ENCODE peak calls at places on chromosomes 13 and 19, in seven cellular contexts. S, G, Q, I, Y, W and F are unnamed samples.

GRCh38 chr19:23762884-23763711 is 4.4 kb upstream of the ZNF681 start:
- DNase-seq in S (peak), G (peak), Q (peak), I (no peak), Y (peak), W (peak), F (no peak)

GRCh38 chr13:53010374-53011105 is 18.1 kb upstream of the OLFM4 start:
- DNase-seq in S (no peak), G (no peak), Q (peak), I (no peak), Y (no peak), W (no peak), F (no peak)

GRCh38 chr13:48504606-48505369 is 28.1 kb downstream of the RCBTB2 start:
- DNase-seq in S (no peak), G (no peak), Q (no peak), I (no peak), Y (no peak), W (no peak), F (no peak)

GRCh38 chr13:106337096-106337495 is 198.4 kb downstream of the EFNB2 start:
- DNase-seq in S (no peak), G (no peak), Q (no peak), I (no peak), Y (no peak), W (no peak), F (no peak)

GRCh38 chr19:18309525-18310064 is 13.3 kb downstream of the LSM4 start:
- DNase-seq in S (no peak), G (no peak), Q (no peak), I (no peak), Y (no peak), W (no peak), F (no peak)

GRCh38 chr19:47156861-47157454 is 26.3 kb downstream of the SAE1 start:
- DNase-seq in S (no peak), G (peak), Q (no peak), I (no peak), Y (no peak), W (no peak), F (peak)

GRCh38 chr19:34793562-34793961 is 20.5 kb upstream of the ZNF599 start:
- DNase-seq in S (no peak), G (no peak), Q (no peak), I (no peak), Y (no peak), W (no peak), F (no peak)

GRCh38 chr19:34351382-34351802 is 13.6 kb upstream of the GPI start:
- DNase-seq in S (no peak), G (no peak), Q (peak), I (no peak), Y (no peak), W (no peak), F (no peak)

GRCh38 chr19:20078696-20079095 is 896 bp downstream of the ZNF90 start:
- DNase-seq in S (peak), G (peak), Q (no peak), I (no peak), Y (peak), W (peak), F (no peak)

GRCh38 chr19:19405919-19406877 is 723 bp downstream of the GATAD2A start:
- DNase-seq in S (peak), G (peak), Q (no peak), I (no peak), Y (peak), W (peak), F (peak)

GRCh38 chr13:109162248-109163051 is 533.0 kb downstream of the MYO16 start:
- DNase-seq in S (no peak), G (no peak), Q (no peak), I (no peak), Y (peak), W (no peak), F (no peak)

GRCh38 chr19:37519890-37520289 is 13.2 kb downstream of the ZNF793 start:
- DNase-seq in S (no peak), G (no peak), Q (no peak), I (no peak), Y (no peak), W (no peak), F (no peak)

GRCh38 chr19:262125-262524 is 29.1 kb downstream of the PLPP2 start:
- DNase-seq in S (no peak), G (no peak), Q (no peak), I (no peak), Y (no peak), W (no peak), F (no peak)

GRCh38 chr13:95603887-95604533 is 40.5 kb downstream of the DZIP1 start:
- DNase-seq in S (no peak), G (no peak), Q (peak), I (no peak), Y (peak), W (no peak), F (peak)

GRCh38 chr19:41703602-41704293 is 4.7 kb upstream of the CEACAM5 start:
- DNase-seq in S (no peak), G (no peak), Q (no peak), I (no peak), Y (peak), W (no peak), F (no peak)

GRCh38 chr13:67857581-67858310 is 627.6 kb upstream of the PCDH9 start:
- DNase-seq in S (no peak), G (no peak), Q (no peak), I (no peak), Y (no peak), W (no peak), F (no peak)

GRCh38 chr19:46606019-46606418 is 4.9 kb downstream of the CALM3 start:
- DNase-seq in S (no peak), G (no peak), Q (no peak), I (no peak), Y (no peak), W (no peak), F (no peak)

GRCh38 chr13:100534911-100535310 is 53.7 kb downstream of the GGACT start:
- DNase-seq in S (no peak), G (no peak), Q (no peak), I (no peak), Y (no peak), W (no peak), F (no peak)

GRCh38 chr19:1102407-1103106 is 1.2 kb upstream of the GPX4 start:
- DNase-seq in S (no peak), G (peak), Q (peak), I (peak), Y (peak), W (no peak), F (peak)

GRCh38 chr19:12995596-12996541 is 594 bp downstream of the NFIX start:
- DNase-seq in S (no peak), G (peak), Q (no peak), I (no peak), Y (no peak), W (no peak), F (no peak)

GRCh38 chr19:39996218-39996810 is 546 bp upstream of the ZNF546 start:
- DNase-seq in S (peak), G (peak), Q (peak), I (peak), Y (peak), W (peak), F (peak)
- TF ChIP-seq CTCF in S (no peak), G (no peak), Q (no peak), I (no peak), Y (no peak), W (no peak), F (no peak)

GRCh38 chr13:49956131-49956530 is 20.0 kb upstream of the SPRYD7 start:
- DNase-seq in S (no peak), G (no peak), Q (no peak), I (no peak), Y (no peak), W (no peak), F (no peak)

GRCh38 chr13:49954674-49955455 is 18.7 kb upstream of the SPRYD7 start:
- DNase-seq in S (no peak), G (peak), Q (no peak), I (no peak), Y (no peak), W (no peak), F (no peak)

GRCh38 chr13:49952168-49952567 is 16.0 kb upstream of the SPRYD7 start:
- DNase-seq in S (no peak), G (no peak), Q (no peak), I (no peak), Y (no peak), W (no peak), F (no peak)

GRCh38 chr13:49958321-49958720 is 22.2 kb upstream of the SPRYD7 start:
- DNase-seq in S (no peak), G (peak), Q (no peak), I (no peak), Y (no peak), W (no peak), F (no peak)

DNA sequence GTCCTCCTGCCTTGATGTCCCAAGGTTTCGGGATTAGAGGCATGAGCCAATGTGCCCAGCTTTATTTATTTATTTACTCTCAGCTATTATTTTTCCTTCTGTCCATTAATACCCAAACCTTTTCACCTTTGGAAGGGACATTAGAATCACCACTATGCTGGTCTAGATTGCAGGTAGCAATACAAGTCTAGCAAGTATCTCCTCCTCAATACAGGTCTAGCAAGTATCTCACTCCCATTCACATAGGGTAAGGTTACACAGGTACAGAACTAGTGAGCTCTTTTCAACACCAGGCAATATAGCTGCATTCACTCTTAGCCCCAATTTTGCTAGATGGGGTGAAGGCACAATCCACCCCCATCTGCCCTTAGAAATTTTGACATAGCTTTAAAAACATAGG is 17.4 kb upstream of the SPRYD7 start:
- DNase-seq in S (no peak), G (no peak), Q (no peak), I (no peak), Y (no peak), W (no peak), F (no peak)
- TF ChIP-seq CTCF in S (no peak), G (no peak), Q (no peak), I (no peak), Y (no peak), W (no peak), F (no peak)

GRCh38 chr13:51912511-51913225 is 50.9 kb downstream of the CCDC70 start:
- DNase-seq in S (no peak), G (no peak), Q (no peak), I (no peak), Y (no peak), W (no peak), F (no peak)

GRCh38 chr13:51914137-51914493 is 52.3 kb downstream of the CCDC70 start:
- DNase-seq in S (no peak), G (no peak), Q (no peak), I (no peak), Y (no peak), W (no peak), F (no peak)

GRCh38 chr13:51913421-51914136 is 51.8 kb downstream of the CCDC70 start:
- DNase-seq in S (no peak), G (no peak), Q (no peak), I (no peak), Y (no peak), W (no peak), F (no peak)

GRCh38 chr13:51910508-51910907 is 48.7 kb downstream of the CCDC70 start:
- DNase-seq in S (no peak), G (no peak), Q (no peak), I (no peak), Y (no peak), W (no peak), F (no peak)

GRCh38 chr13:51912091-51912490 is 50.3 kb downstream of the CCDC70 start:
- DNase-seq in S (no peak), G (no peak), Q (no peak), I (no peak), Y (peak), W (no peak), F (no peak)
- TF ChIP-seq CTCF in S (no peak), G (no peak), Q (peak), I (no peak), Y (no peak), W (no peak), F (no peak)

GRCh38 chr19:29690842-29691241 is 24.2 kb downstream of the C19orf12 start:
- DNase-seq in S (no peak), G (peak), Q (no peak), I (no peak), Y (no peak), W (no peak), F (no peak)
- TF ChIP-seq CTCF in S (peak), G (peak), Q (peak), I (peak), Y (peak), W (peak), F (peak)

GRCh38 chr19:45528744-45529453 is 21.6 kb downstream of the VASP start:
- DNase-seq in S (no peak), G (no peak), Q (no peak), I (no peak), Y (no peak), W (peak), F (no peak)
- TF ChIP-seq CTCF in S (no peak), G (no peak), Q (peak), I (no peak), Y (no peak), W (no peak), F (no peak)

GRCh38 chr13:23876265-23876664 is 12.9 kb downstream of the MIPEP start:
- DNase-seq in S (no peak), G (peak), Q (no peak), I (no peak), Y (no peak), W (no peak), F (no peak)
- TF ChIP-seq CTCF in S (peak), G (peak), Q (peak), I (peak), Y (no peak), W (peak), F (peak)